ENCODE peak calls at places on chromosomes 5 and 9, in seven cellular contexts. One of them, this sample, is unnamed.

GRCh38 chr9:6921335-6921734 is 163.6 kb downstream of the KDM4C start:
- DNase-seq in fibroblast of lung: no peak
- DNase-seq in GM23338: no peak
- DNase-seq in PC-3: no peak
- DNase-seq in MM.1S: no peak
- DNase-seq in keratinocyte: no peak
- DNase-seq in HCT116: no peak
- DNase-seq in this sample: no peak

GRCh38 chr5:176780951-176781350 is 29.4 kb upstream of the UNC5A start:
- DNase-seq in fibroblast of lung: no peak
- DNase-seq in GM23338: no peak
- DNase-seq in PC-3: no peak
- DNase-seq in MM.1S: no peak
- DNase-seq in keratinocyte: no peak
- DNase-seq in HCT116: no peak
- DNase-seq in this sample: no peak

GRCh38 chr5:17365326-17365725 is 132.7 kb upstream of the TAF11L2 start:
- DNase-seq in fibroblast of lung: no peak
- DNase-seq in GM23338: no peak
- DNase-seq in PC-3: no peak
- DNase-seq in MM.1S: no peak
- DNase-seq in keratinocyte: no peak
- DNase-seq in HCT116: no peak
- DNase-seq in this sample: no peak

GRCh38 chr5:150284311-150284710 is 5.3 kb downstream of the CAMK2A start:
- DNase-seq in fibroblast of lung: no peak
- DNase-seq in GM23338: no peak
- DNase-seq in PC-3: no peak
- DNase-seq in MM.1S: no peak
- DNase-seq in keratinocyte: no peak
- DNase-seq in HCT116: no peak
- DNase-seq in this sample: no peak

GRCh38 chr9:137168907-137169763 is 716 bp downstream of the LRRC26 start:
- DNase-seq in fibroblast of lung: peak; percentile 38
- DNase-seq in GM23338: peak; percentile 89
- DNase-seq in PC-3: peak; percentile 69
- DNase-seq in MM.1S: peak; percentile 50
- DNase-seq in keratinocyte: no peak
- DNase-seq in HCT116: peak; percentile 65
- DNase-seq in this sample: peak; percentile 69

GRCh38 chr5:178425621-178426068 is 164.5 kb downstream of the COL23A1 start:
- DNase-seq in fibroblast of lung: no peak
- DNase-seq in GM23338: no peak
- DNase-seq in PC-3: no peak
- DNase-seq in MM.1S: no peak
- DNase-seq in keratinocyte: no peak
- DNase-seq in HCT116: no peak
- DNase-seq in this sample: no peak

GRCh38 chr9:71446499-71447411 is 321.6 kb downstream of the CEMIP2 start:
- DNase-seq in fibroblast of lung: peak; percentile 60
- DNase-seq in GM23338: peak; percentile 97
- DNase-seq in PC-3: peak; percentile 38
- DNase-seq in MM.1S: peak; percentile 66
- DNase-seq in keratinocyte: no peak
- DNase-seq in HCT116: no peak
- DNase-seq in this sample: peak; percentile 83

GRCh38 chr5:90421136-90421535 is 11.6 kb upstream of the CETN3 start:
- DNase-seq in fibroblast of lung: no peak
- DNase-seq in GM23338: peak; percentile 83
- DNase-seq in PC-3: peak; percentile 32
- DNase-seq in MM.1S: no peak
- DNase-seq in keratinocyte: no peak
- DNase-seq in HCT116: no peak
- DNase-seq in this sample: no peak

GRCh38 chr5:141717043-141717442 is 35.0 kb upstream of the ARAP3 start:
- DNase-seq in fibroblast of lung: peak; percentile 1
- DNase-seq in GM23338: peak; percentile 57
- DNase-seq in PC-3: no peak
- DNase-seq in MM.1S: no peak
- DNase-seq in keratinocyte: no peak
- DNase-seq in HCT116: no peak
- DNase-seq in this sample: no peak

GRCh38 chr5:38923661-38924451 is 78.0 kb downstream of the OSMR start:
- DNase-seq in fibroblast of lung: no peak
- DNase-seq in GM23338: no peak
- DNase-seq in PC-3: no peak
- DNase-seq in MM.1S: no peak
- DNase-seq in keratinocyte: no peak
- DNase-seq in HCT116: no peak
- DNase-seq in this sample: no peak

GRCh38 chr9:36820392-36820861 is 213.6 kb downstream of the PAX5 start:
- DNase-seq in fibroblast of lung: no peak
- DNase-seq in GM23338: no peak
- DNase-seq in PC-3: no peak
- DNase-seq in MM.1S: no peak
- DNase-seq in keratinocyte: no peak
- DNase-seq in HCT116: no peak
- DNase-seq in this sample: no peak

GRCh38 chr5:77972545-77973252 is 196.6 kb upstream of the TBCA start:
- DNase-seq in fibroblast of lung: peak; percentile 23
- DNase-seq in GM23338: peak; percentile 48
- DNase-seq in PC-3: no peak
- DNase-seq in MM.1S: peak; percentile 10
- DNase-seq in keratinocyte: no peak
- DNase-seq in HCT116: no peak
- DNase-seq in this sample: no peak

GRCh38 chr5:179936976-179937681 is 29.4 kb upstream of the TBC1D9B start:
- DNase-seq in fibroblast of lung: no peak
- DNase-seq in GM23338: no peak
- DNase-seq in PC-3: no peak
- DNase-seq in MM.1S: no peak
- DNase-seq in keratinocyte: no peak
- DNase-seq in HCT116: no peak
- DNase-seq in this sample: no peak

GRCh38 chr9:4417578-4418325 is 72.5 kb upstream of the SLC1A1 start:
- DNase-seq in fibroblast of lung: peak; percentile 62
- DNase-seq in GM23338: no peak
- DNase-seq in PC-3: no peak
- DNase-seq in MM.1S: no peak
- DNase-seq in keratinocyte: peak; percentile 13
- DNase-seq in HCT116: no peak
- DNase-seq in this sample: no peak

GRCh38 chr5:115807654-115808052 is 8.8 kb downstream of the CDO1 start:
- DNase-seq in fibroblast of lung: no peak
- DNase-seq in GM23338: no peak
- DNase-seq in PC-3: no peak
- DNase-seq in MM.1S: no peak
- DNase-seq in keratinocyte: no peak
- DNase-seq in HCT116: no peak
- DNase-seq in this sample: no peak

GRCh38 chr9:13731637-13732036 is 452.1 kb upstream of the MPDZ start:
- DNase-seq in fibroblast of lung: no peak
- DNase-seq in GM23338: no peak
- DNase-seq in PC-3: no peak
- DNase-seq in MM.1S: no peak
- DNase-seq in keratinocyte: no peak
- DNase-seq in HCT116: no peak
- DNase-seq in this sample: no peak

GRCh38 chr5:138177936-138178515 is 404 bp downstream of the BRD8 start:
- DNase-seq in fibroblast of lung: peak; percentile 14
- DNase-seq in GM23338: peak; percentile 65
- DNase-seq in PC-3: peak; percentile 19
- DNase-seq in MM.1S: peak; percentile 42
- DNase-seq in keratinocyte: no peak
- DNase-seq in HCT116: no peak
- DNase-seq in this sample: peak; percentile 40

GRCh38 chr5:17978954-17979353 is 344.7 kb downstream of the TAF11L14 start:
- DNase-seq in fibroblast of lung: no peak
- DNase-seq in GM23338: no peak
- DNase-seq in PC-3: no peak
- DNase-seq in MM.1S: no peak
- DNase-seq in keratinocyte: no peak
- DNase-seq in HCT116: no peak
- DNase-seq in this sample: no peak

GRCh38 chr5:179436321-179437122 is 91.3 kb upstream of the ADAMTS2 start:
- DNase-seq in fibroblast of lung: no peak
- DNase-seq in GM23338: no peak
- DNase-seq in PC-3: no peak
- DNase-seq in MM.1S: no peak
- DNase-seq in keratinocyte: no peak
- DNase-seq in HCT116: no peak
- DNase-seq in this sample: no peak

GRCh38 chr9:22208846-22209585 is 199.9 kb upstream of the CDKN2B start:
- DNase-seq in fibroblast of lung: peak; percentile 83
- DNase-seq in GM23338: no peak
- DNase-seq in PC-3: peak; percentile 8
- DNase-seq in MM.1S: peak; percentile 12
- DNase-seq in keratinocyte: no peak
- DNase-seq in HCT116: no peak
- DNase-seq in this sample: no peak
- H3K4me1 ChIP-seq in fibroblast of lung: peaks cover 11% of the 10 kb centered on the region
- H3K4me1 ChIP-seq in GM23338: no peaks in the 10 kb centered on the region
- H3K4me1 ChIP-seq in PC-3: peaks cover 57% of the 10 kb centered on the region
- H3K4me1 ChIP-seq in MM.1S: peaks cover 11% of the 10 kb centered on the region
- H3K4me1 ChIP-seq in keratinocyte: peaks cover 46% of the 10 kb centered on the region
- H3K4me1 ChIP-seq in HCT116: peaks cover 62% of the 10 kb centered on the region
- H3K4me1 ChIP-seq in this sample: no peaks in the 10 kb centered on the region

DNA sequence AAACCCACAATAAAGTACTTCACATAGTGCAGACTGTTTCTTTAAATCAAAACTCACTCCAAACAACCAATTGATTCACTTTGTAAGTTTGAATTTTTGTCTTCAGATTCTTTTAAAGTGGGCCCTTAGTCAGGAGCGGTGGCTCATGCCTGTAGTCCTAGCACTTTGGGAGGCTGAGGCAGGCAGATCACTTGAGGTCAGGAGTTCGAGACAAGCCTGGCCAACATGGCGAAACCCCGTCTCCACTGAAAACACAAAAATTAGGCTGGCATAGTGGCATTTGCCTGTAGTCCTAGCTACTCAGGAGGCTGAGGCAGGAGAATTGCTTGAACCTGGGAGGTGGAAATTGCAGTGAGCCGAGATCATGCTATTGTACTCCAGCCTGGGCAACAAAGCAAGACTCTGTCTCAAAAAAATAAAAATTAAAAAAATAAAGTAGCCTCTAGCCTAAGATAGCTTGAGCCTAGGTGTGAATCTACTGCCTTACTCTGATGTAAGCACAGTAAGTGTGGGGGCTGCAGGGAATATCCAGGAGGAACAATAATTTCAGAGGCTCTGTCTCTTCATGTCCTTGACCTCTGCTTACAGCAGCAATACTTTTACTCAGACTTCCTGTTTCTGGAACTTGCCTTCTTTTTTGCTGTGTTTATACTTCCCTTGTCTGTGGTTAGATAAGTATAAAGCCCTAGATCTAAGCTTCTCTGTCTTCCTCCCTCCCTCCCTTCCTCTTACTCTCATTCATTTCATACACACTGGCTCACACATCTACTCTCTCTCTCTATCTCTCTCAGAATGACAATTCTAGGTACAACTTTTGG is at the start of gene IL7R:
- DNase-seq in fibroblast of lung: peak; percentile 75
- DNase-seq in GM23338: no peak
- DNase-seq in PC-3: peak; percentile 54
- DNase-seq in MM.1S: no peak
- DNase-seq in keratinocyte: no peak
- DNase-seq in HCT116: no peak
- DNase-seq in this sample: no peak
- H3K27ac ChIP-seq in fibroblast of lung: peak within 1 kb of the TSS; percentile 61
- H3K27ac ChIP-seq in GM23338: no peak within 1 kb of the TSS
- H3K27ac ChIP-seq in PC-3: peak within 1 kb of the TSS; percentile 91
- H3K27ac ChIP-seq in MM.1S: no peak within 1 kb of the TSS
- H3K27ac ChIP-seq in keratinocyte: peak within 1 kb of the TSS; percentile 87
- H3K27ac ChIP-seq in HCT116: no peak within 1 kb of the TSS
- H3K27ac ChIP-seq in this sample: peak within 1 kb of the TSS; percentile 71

GRCh38 chr5:155728857-155729683 is 597.9 kb upstream of the SGCD start:
- DNase-seq in fibroblast of lung: peak; percentile 21
- DNase-seq in GM23338: peak; percentile 77
- DNase-seq in PC-3: no peak
- DNase-seq in MM.1S: no peak
- DNase-seq in keratinocyte: no peak
- DNase-seq in HCT116: no peak
- DNase-seq in this sample: peak; percentile 27

GRCh38 chr5:155727512-155728145 is 599.3 kb upstream of the SGCD start:
- DNase-seq in fibroblast of lung: peak; percentile 1
- DNase-seq in GM23338: peak; percentile 56
- DNase-seq in PC-3: no peak
- DNase-seq in MM.1S: no peak
- DNase-seq in keratinocyte: no peak
- DNase-seq in HCT116: no peak
- DNase-seq in this sample: peak; percentile 1

GRCh38 chr5:155729684-155730059 is 597.3 kb upstream of the SGCD start:
- DNase-seq in fibroblast of lung: peak; percentile 7
- DNase-seq in GM23338: peak; percentile 53
- DNase-seq in PC-3: no peak
- DNase-seq in MM.1S: no peak
- DNase-seq in keratinocyte: no peak
- DNase-seq in HCT116: no peak
- DNase-seq in this sample: peak; percentile 1

GRCh38 chr5:155726267-155726666 is 600.7 kb upstream of the SGCD start:
- DNase-seq in fibroblast of lung: peak; percentile 9
- DNase-seq in GM23338: peak; percentile 72
- DNase-seq in PC-3: no peak
- DNase-seq in MM.1S: no peak
- DNase-seq in keratinocyte: no peak
- DNase-seq in HCT116: no peak
- DNase-seq in this sample: peak; percentile 3

DNA sequence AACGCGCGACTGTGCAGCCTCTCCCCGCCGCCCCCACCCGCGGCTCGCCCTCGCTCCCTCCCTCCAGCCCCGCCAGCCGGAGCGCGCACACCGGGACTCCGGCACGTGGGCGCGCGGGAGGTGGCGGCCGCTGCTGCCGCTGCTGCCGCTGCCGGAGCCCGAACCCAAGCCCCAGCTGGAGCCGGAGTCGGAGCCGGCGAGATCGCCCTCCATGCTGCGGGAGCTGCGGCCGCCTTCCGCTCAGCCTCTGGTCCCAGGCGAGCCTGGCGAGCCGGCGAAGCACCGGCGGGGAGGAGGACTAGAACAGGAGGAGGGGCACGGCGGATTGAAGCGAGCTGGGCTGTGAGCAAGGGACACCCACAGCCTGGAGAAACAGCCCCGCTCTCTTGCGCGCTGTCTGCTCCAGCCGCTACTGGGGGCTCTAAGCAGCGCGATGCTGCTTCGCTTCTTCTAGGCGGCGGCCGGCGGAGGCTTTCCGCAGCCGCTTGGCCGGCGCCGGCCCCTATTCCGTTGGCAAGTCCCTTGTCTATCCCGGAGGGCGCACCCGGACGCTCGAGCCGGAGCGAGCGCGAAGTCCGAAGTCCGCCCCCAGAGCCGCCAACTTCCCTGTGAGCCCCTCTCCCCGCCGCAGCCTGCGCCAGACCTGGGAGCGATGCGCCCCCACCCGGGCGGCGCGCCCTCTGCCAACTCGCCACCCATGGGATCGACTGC is 598.7 kb upstream of the SGCD start:
- DNase-seq in fibroblast of lung: peak; percentile 64
- DNase-seq in GM23338: peak; percentile 72
- DNase-seq in PC-3: no peak
- DNase-seq in MM.1S: no peak
- DNase-seq in keratinocyte: no peak
- DNase-seq in HCT116: no peak
- DNase-seq in this sample: peak; percentile 13
- TF ChIP-seq EZH2 in fibroblast of lung: no peak
- TF ChIP-seq EZH2 in GM23338: peak; percentile 48
- TF ChIP-seq EZH2 in PC-3: no peak
- TF ChIP-seq EZH2 in MM.1S: no peak
- TF ChIP-seq EZH2 in keratinocyte: peak; percentile 39
- TF ChIP-seq EZH2 in HCT116: no peak
- TF ChIP-seq EZH2 in this sample: no peak

GRCh38 chr9:128908372-128908771 is 12.4 kb upstream of the PHYHD1 start:
- DNase-seq in fibroblast of lung: no peak
- DNase-seq in GM23338: no peak
- DNase-seq in PC-3: no peak
- DNase-seq in MM.1S: no peak
- DNase-seq in keratinocyte: no peak
- DNase-seq in HCT116: no peak
- DNase-seq in this sample: no peak
- H3K4me1 ChIP-seq in fibroblast of lung: peaks cover 25% of the 10 kb centered on the region
- H3K4me1 ChIP-seq in GM23338: peaks cover 13% of the 10 kb centered on the region
- H3K4me1 ChIP-seq in PC-3: peaks cover 36% of the 10 kb centered on the region
- H3K4me1 ChIP-seq in MM.1S: no peaks in the 10 kb centered on the region
- H3K4me1 ChIP-seq in keratinocyte: peaks cover 43% of the 10 kb centered on the region
- H3K4me1 ChIP-seq in HCT116: peaks cover 21% of the 10 kb centered on the region
- H3K4me1 ChIP-seq in this sample: peaks cover 16% of the 10 kb centered on the region